ENCODE peak calls at places on chromosomes 3 and 15, in eight cellular contexts. F, B, X, H, J, U, V and I are unnamed samples.

GRCh38 chr3:129344540-129345220 is 66.0 kb downstream of the HMCES start:
- DNase-seq in F (no peak), B (peak; percentile 67), X (no peak), H (no peak), J (no peak), U (no peak), V (no peak), I (no peak)

GRCh38 chr15:62757535-62757934 is 285.0 kb upstream of the TPM1 start:
- DNase-seq in F (no peak), B (no peak), X (no peak), H (no peak), J (no peak), U (no peak), V (no peak), I (no peak)

GRCh38 chr3:73784647-73785420 is 160.1 kb upstream of the PDZRN3 start:
- DNase-seq in F (no peak), B (no peak), X (no peak), H (no peak), J (no peak), U (no peak), V (no peak), I (peak; percentile 64)

GRCh38 chr3:29079358-29079757 is 201.5 kb upstream of the RBMS3 start:
- DNase-seq in F (no peak), B (no peak), X (no peak), H (no peak), J (no peak), U (no peak), V (no peak), I (peak; percentile 25)

GRCh38 chr15:67149859-67150824 is 84.7 kb downstream of the SMAD3 start:
- DNase-seq in F (peak; percentile 98), B (peak; percentile 59), X (peak; percentile 79), H (peak; percentile 73), J (peak; percentile 98), U (no peak), V (no peak), I (peak; percentile 99)

GRCh38 chr3:123388811-123389210 is 60.1 kb downstream of the ADCY5 start:
- DNase-seq in F (no peak), B (no peak), X (no peak), H (no peak), J (no peak), U (no peak), V (no peak), I (no peak)

GRCh38 chr3:118803096-118803476 is 231.6 kb downstream of the IGSF11 start:
- DNase-seq in F (no peak), B (no peak), X (no peak), H (no peak), J (no peak), U (no peak), V (no peak), I (no peak)

GRCh38 chr15:76196286-76196948 is 114.9 kb downstream of the ETFA start:
- DNase-seq in F (peak; percentile 63), B (peak; percentile 69), X (peak; percentile 67), H (peak; percentile 78), J (peak; percentile 85), U (no peak), V (peak; percentile 67), I (peak; percentile 85)

GRCh38 chr15:70258369-70259029 is 160.8 kb upstream of the TLE3 start:
- DNase-seq in F (no peak), B (no peak), X (peak; percentile 87), H (no peak), J (no peak), U (no peak), V (peak; percentile 58), I (no peak)

GRCh38 chr15:38587214-38587613 is 22.6 kb upstream of the RASGRP1 start:
- DNase-seq in F (no peak), B (no peak), X (no peak), H (no peak), J (no peak), U (no peak), V (no peak), I (no peak)

GRCh38 chr3:16026753-16027152 is 147.7 kb upstream of the GALNT15 start:
- DNase-seq in F (no peak), B (no peak), X (no peak), H (no peak), J (no peak), U (no peak), V (no peak), I (peak; percentile 35)

GRCh38 chr3:143478124-143478693 is 358.6 kb downstream of the CHST2 start:
- DNase-seq in F (no peak), B (no peak), X (no peak), H (no peak), J (no peak), U (no peak), V (no peak), I (peak; percentile 29)

GRCh38 chr3:159486580-159486979 is 502.1 kb upstream of the IL12A start:
- DNase-seq in F (no peak), B (no peak), X (no peak), H (no peak), J (peak; percentile 39), U (no peak), V (no peak), I (peak; percentile 31)

GRCh38 chr3:48633256-48633655 is 2.0 kb downstream of the SLC26A6 start:
- DNase-seq in F (no peak), B (no peak), X (no peak), H (no peak), J (no peak), U (no peak), V (no peak), I (no peak)

GRCh38 chr3:48635222-48636021 is at the start of gene SLC26A6:
- DNase-seq in F (peak; percentile 85), B (peak; percentile 96), X (peak; percentile 98), H (peak; percentile 94), J (peak; percentile 94), U (peak; percentile 78), V (peak; percentile 96), I (peak; percentile 98)

GRCh38 chr3:48631516-48632448 is 3.5 kb downstream of the SLC26A6 start:
- DNase-seq in F (no peak), B (no peak), X (no peak), H (no peak), J (no peak), U (no peak), V (no peak), I (no peak)

GRCh38 chr3:48634661-48635221 is 520 bp downstream of the SLC26A6 start:
- DNase-seq in F (no peak), B (peak; percentile 80), X (peak; percentile 77), H (peak; percentile 59), J (peak; percentile 41), U (no peak), V (peak; percentile 67), I (peak; percentile 49)

DNA sequence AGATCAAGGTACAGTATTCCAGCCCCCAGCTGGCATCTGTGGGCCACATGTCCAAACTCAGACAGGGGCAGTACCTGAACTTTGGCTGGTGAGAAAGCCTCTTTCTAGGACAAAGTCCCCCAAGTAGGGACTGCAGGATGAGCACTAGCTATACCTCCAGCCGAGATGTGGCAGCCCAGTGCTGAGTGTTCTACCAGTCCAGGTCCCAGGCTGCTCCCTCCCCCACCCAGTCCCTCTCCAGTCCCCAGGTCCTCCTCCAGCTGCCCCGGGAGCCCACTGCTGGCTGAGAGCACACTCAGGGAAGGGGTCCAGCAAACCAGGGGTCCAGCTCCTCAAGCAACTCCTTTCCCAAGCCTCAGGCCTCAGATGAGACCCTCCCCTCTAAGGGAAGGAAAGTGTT is 1.5 kb downstream of the SLC26A6 start:
- DNase-seq in F (no peak), B (no peak), X (no peak), H (no peak), J (no peak), U (no peak), V (no peak), I (no peak)
- H3K4me3 ChIP-seq in F (no peak overlapping the region), B (no peak overlapping the region), X (no peak overlapping the region), H (no peak overlapping the region), J (no peak overlapping the region), U (no peak overlapping the region), V (no peak overlapping the region), I (peak overlapping the region; percentile 30)

GRCh38 chr15:25693321-25694237 is 169.5 kb downstream of the ATP10A start:
- DNase-seq in F (no peak), B (peak; percentile 46), X (peak; percentile 46), H (no peak), J (peak; percentile 21), U (no peak), V (peak; percentile 45), I (no peak)

GRCh38 chr15:25689592-25689991 is 173.5 kb downstream of the ATP10A start:
- DNase-seq in F (no peak), B (no peak), X (peak; percentile 36), H (no peak), J (no peak), U (no peak), V (no peak), I (no peak)

GRCh38 chr15:25694238-25694584 is 168.9 kb downstream of the ATP10A start:
- DNase-seq in F (no peak), B (no peak), X (peak; percentile 21), H (no peak), J (no peak), U (no peak), V (no peak), I (no peak)

GRCh38 chr15:25690673-25691543 is 172.2 kb downstream of the ATP10A start:
- DNase-seq in F (peak; percentile 58), B (no peak), X (peak; percentile 18), H (no peak), J (no peak), U (no peak), V (no peak), I (peak; percentile 27)

DNA sequence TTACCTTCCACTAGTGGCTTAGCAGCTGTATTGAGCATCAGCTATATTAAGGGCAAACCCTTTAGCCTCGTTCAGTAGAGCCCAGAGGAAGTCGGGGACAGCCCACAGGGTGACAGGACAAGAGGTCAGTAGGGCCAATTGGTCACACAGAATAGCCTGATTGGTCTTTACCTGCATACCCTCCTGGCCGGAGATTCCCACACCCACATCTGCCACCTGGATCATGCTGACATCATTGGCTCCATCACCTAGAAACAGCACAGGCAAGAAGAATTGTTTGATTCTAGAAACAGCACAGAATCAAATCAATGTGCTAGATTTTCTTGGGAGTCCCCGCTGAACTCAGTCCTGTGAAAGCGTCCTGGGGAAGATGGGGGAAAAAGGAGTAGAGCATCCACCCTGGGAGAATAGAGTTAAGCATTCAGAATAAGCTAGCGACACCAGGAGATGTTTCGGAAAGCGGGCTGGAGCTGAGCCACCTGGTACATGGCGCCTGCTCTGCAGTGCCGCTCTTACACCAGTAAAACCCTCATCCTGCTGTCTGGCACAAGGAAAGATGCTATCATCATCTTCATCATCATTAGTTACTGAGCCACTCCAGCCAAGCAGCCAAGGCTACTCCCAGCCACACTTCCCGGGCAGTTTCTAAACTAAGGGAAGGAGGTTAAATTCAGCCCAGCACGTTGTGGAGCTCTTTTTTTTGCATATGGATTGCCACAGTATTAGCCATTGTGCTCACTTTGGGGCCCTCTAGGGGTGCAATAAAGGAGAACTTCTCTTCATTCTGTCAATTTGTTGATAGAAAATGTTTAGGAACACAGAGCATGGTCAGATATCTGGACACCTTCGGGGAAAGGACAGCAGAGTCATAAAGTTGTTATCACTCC is 171.3 kb downstream of the ATP10A start:
- DNase-seq in F (no peak), B (no peak), X (peak; percentile 17), H (no peak), J (no peak), U (no peak), V (peak; percentile 3), I (peak; percentile 13)
- TF ChIP-seq CTCF in F (peak; percentile 52), B (peak; percentile 24), X (no peak), H (no peak), J (no peak), U (no peak), V (peak; percentile 55), I (peak; percentile 24)

GRCh38 chr15:81157939-81158223 is 23.8 kb downstream of the CFAP161 start:
- DNase-seq in F (no peak), B (no peak), X (no peak), H (no peak), J (no peak), U (no peak), V (no peak), I (no peak)
- H3K4me3 ChIP-seq in F (no peak overlapping the region), B (no peak overlapping the region), X (no peak overlapping the region), H (no peak overlapping the region), J (no peak overlapping the region), U (no peak overlapping the region), V (no peak overlapping the region), I (no peak overlapping the region)

GRCh38 chr15:33188159-33188558 is 6.4 kb downstream of the FMN1 start:
- DNase-seq in F (no peak), B (no peak), X (no peak), H (no peak), J (no peak), U (no peak), V (peak; percentile 20), I (no peak)
- TF ChIP-seq CTCF in F (no peak), B (peak; percentile 9), X (no peak), H (no peak), J (no peak), U (no peak), V (no peak), I (no peak)